ENCODE peak calls at places on chromosomes 6 and 20, in four cellular contexts. One of them, this sample, is unnamed.

GRCh38 chr6:170210651-170211403 is 80.1 kb downstream of the DLL1 start:
- DNase-seq in heart left ventricle: no peak
- DNase-seq in BJ: no peak
- DNase-seq in CD8-positive, alpha-beta T cell: no peak
- DNase-seq in this sample: no peak

GRCh38 chr6:48630511-48630910 is 519.5 kb upstream of the PTCHD4 start:
- DNase-seq in CD8-positive, alpha-beta T cell: no peak
- DNase-seq in BJ: no peak
- DNase-seq in heart left ventricle: no peak
- DNase-seq in this sample: peak; percentile 87

GRCh38 chr6:90204327-90204726 is 92.3 kb downstream of the BACH2 start:
- DNase-seq in BJ: no peak
- DNase-seq in CD8-positive, alpha-beta T cell: no peak
- DNase-seq in heart left ventricle: no peak
- DNase-seq in this sample: peak; percentile 69

GRCh38 chr20:38805502-38805957 is at the start of gene PPP1R16B:
- DNase-seq in BJ: no peak
- DNase-seq in heart left ventricle: peak; percentile 70
- DNase-seq in CD8-positive, alpha-beta T cell: peak; percentile 76
- DNase-seq in this sample: no peak

GRCh38 chr6:44771647-44772415 is 384.3 kb downstream of the CDC5L start:
- DNase-seq in heart left ventricle: no peak
- DNase-seq in BJ: no peak
- DNase-seq in CD8-positive, alpha-beta T cell: no peak
- DNase-seq in this sample: no peak

GRCh38 chr20:2596673-2597279 is 55.7 kb upstream of the NOP56 start:
- DNase-seq in BJ: no peak
- DNase-seq in CD8-positive, alpha-beta T cell: no peak
- DNase-seq in heart left ventricle: no peak
- DNase-seq in this sample: no peak

GRCh38 chr20:3276400-3277015 is 37.5 kb upstream of the SLC4A11 start:
- DNase-seq in heart left ventricle: no peak
- DNase-seq in CD8-positive, alpha-beta T cell: no peak
- DNase-seq in BJ: no peak
- DNase-seq in this sample: peak; percentile 28

GRCh38 chr6:148825492-148825891 is 78.7 kb downstream of the UST start:
- DNase-seq in CD8-positive, alpha-beta T cell: no peak
- DNase-seq in heart left ventricle: no peak
- DNase-seq in BJ: no peak
- DNase-seq in this sample: no peak

GRCh38 chr6:148617522-148617921 is 129.3 kb upstream of the UST start:
- DNase-seq in BJ: no peak
- DNase-seq in heart left ventricle: no peak
- DNase-seq in CD8-positive, alpha-beta T cell: no peak
- DNase-seq in this sample: no peak

GRCh38 chr6:90098025-90098474 is 198.6 kb downstream of the BACH2 start:
- DNase-seq in CD8-positive, alpha-beta T cell: no peak
- DNase-seq in BJ: peak; percentile 83
- DNase-seq in heart left ventricle: peak; percentile 29
- DNase-seq in this sample: peak; percentile 95

GRCh38 chr6:116217069-116217468 is 36.8 kb downstream of the TSPYL4 start:
- DNase-seq in heart left ventricle: no peak
- DNase-seq in BJ: no peak
- DNase-seq in CD8-positive, alpha-beta T cell: no peak
- DNase-seq in this sample: peak; percentile 58

GRCh38 chr6:162854734-162855191 is 127.0 kb downstream of the PACRG start:
- DNase-seq in heart left ventricle: no peak
- DNase-seq in BJ: no peak
- DNase-seq in CD8-positive, alpha-beta T cell: no peak
- DNase-seq in this sample: no peak

GRCh38 chr6:158475344-158476302 is 84.3 kb upstream of the TMEM181 start:
- DNase-seq in CD8-positive, alpha-beta T cell: no peak
- DNase-seq in heart left ventricle: peak; percentile 8
- DNase-seq in BJ: peak; percentile 57
- DNase-seq in this sample: peak; percentile 74

GRCh38 chr20:4068708-4069107 is 53.4 kb upstream of the RNF24 start:
- DNase-seq in heart left ventricle: no peak
- DNase-seq in CD8-positive, alpha-beta T cell: no peak
- DNase-seq in BJ: no peak
- DNase-seq in this sample: peak; percentile 81

GRCh38 chr20:50510706-50511401 is 671 bp downstream of the PTPN1 start:
- DNase-seq in heart left ventricle: peak; percentile 24
- DNase-seq in CD8-positive, alpha-beta T cell: no peak
- DNase-seq in BJ: no peak
- DNase-seq in this sample: no peak

GRCh38 chr6:153092082-153093013 is 38.7 kb downstream of the RGS17 start:
- DNase-seq in heart left ventricle: no peak
- DNase-seq in BJ: peak; percentile 47
- DNase-seq in CD8-positive, alpha-beta T cell: no peak
- DNase-seq in this sample: peak; percentile 93

GRCh38 chr6:912871-913663 is 220.1 kb upstream of the EXOC2 start:
- DNase-seq in CD8-positive, alpha-beta T cell: no peak
- DNase-seq in BJ: no peak
- DNase-seq in heart left ventricle: no peak
- DNase-seq in this sample: peak; percentile 49

GRCh38 chr6:142926494-142927273 is 18.3 kb downstream of the HIVEP2 start:
- DNase-seq in CD8-positive, alpha-beta T cell: peak; percentile 73
- DNase-seq in heart left ventricle: peak; percentile 93
- DNase-seq in BJ: no peak
- DNase-seq in this sample: peak; percentile 43

GRCh38 chr20:44728835-44729342 is 13.7 kb downstream of the CCN5 start:
- DNase-seq in BJ: peak; percentile 77
- DNase-seq in CD8-positive, alpha-beta T cell: no peak
- DNase-seq in heart left ventricle: peak; percentile 69
- DNase-seq in this sample: peak; percentile 90

GRCh38 chr6:52598123-52598823 is 21.4 kb upstream of the TRAM2 start:
- DNase-seq in heart left ventricle: peak; percentile 70
- DNase-seq in BJ: no peak
- DNase-seq in CD8-positive, alpha-beta T cell: no peak
- DNase-seq in this sample: peak; percentile 28
- TF ChIP-seq CTCF in heart left ventricle: peak; percentile 71
- TF ChIP-seq CTCF in BJ: peak; percentile 82
- TF ChIP-seq CTCF in CD8-positive, alpha-beta T cell: no peak
- TF ChIP-seq CTCF in this sample: peak; percentile 53

GRCh38 chr20:24620937-24621519 is 151.6 kb downstream of the SYNDIG1 start:
- DNase-seq in BJ: no peak
- DNase-seq in CD8-positive, alpha-beta T cell: no peak
- DNase-seq in heart left ventricle: no peak
- DNase-seq in this sample: no peak

GRCh38 chr20:24618739-24619138 is 149.3 kb downstream of the SYNDIG1 start:
- DNase-seq in BJ: no peak
- DNase-seq in CD8-positive, alpha-beta T cell: no peak
- DNase-seq in heart left ventricle: no peak
- DNase-seq in this sample: no peak

GRCh38 chr20:24617080-24617432 is 147.6 kb downstream of the SYNDIG1 start:
- DNase-seq in CD8-positive, alpha-beta T cell: no peak
- DNase-seq in BJ: no peak
- DNase-seq in heart left ventricle: no peak
- DNase-seq in this sample: no peak

GRCh38 chr20:24617757-24618450 is 148.5 kb downstream of the SYNDIG1 start:
- DNase-seq in heart left ventricle: no peak
- DNase-seq in BJ: no peak
- DNase-seq in CD8-positive, alpha-beta T cell: no peak
- DNase-seq in this sample: no peak

GRCh38 chr20:24619212-24619611 is 149.8 kb downstream of the SYNDIG1 start:
- DNase-seq in heart left ventricle: no peak
- DNase-seq in CD8-positive, alpha-beta T cell: no peak
- DNase-seq in BJ: no peak
- DNase-seq in this sample: no peak
- H3K27me3 ChIP-seq in heart left ventricle: no peaks in the 10 kb centered on the region
- H3K27me3 ChIP-seq in CD8-positive, alpha-beta T cell: no peaks in the 10 kb centered on the region
- H3K27me3 ChIP-seq in BJ: peaks cover 9% of the 10 kb centered on the region
- H3K27me3 ChIP-seq in this sample: no peaks in the 10 kb centered on the region

DNA sequence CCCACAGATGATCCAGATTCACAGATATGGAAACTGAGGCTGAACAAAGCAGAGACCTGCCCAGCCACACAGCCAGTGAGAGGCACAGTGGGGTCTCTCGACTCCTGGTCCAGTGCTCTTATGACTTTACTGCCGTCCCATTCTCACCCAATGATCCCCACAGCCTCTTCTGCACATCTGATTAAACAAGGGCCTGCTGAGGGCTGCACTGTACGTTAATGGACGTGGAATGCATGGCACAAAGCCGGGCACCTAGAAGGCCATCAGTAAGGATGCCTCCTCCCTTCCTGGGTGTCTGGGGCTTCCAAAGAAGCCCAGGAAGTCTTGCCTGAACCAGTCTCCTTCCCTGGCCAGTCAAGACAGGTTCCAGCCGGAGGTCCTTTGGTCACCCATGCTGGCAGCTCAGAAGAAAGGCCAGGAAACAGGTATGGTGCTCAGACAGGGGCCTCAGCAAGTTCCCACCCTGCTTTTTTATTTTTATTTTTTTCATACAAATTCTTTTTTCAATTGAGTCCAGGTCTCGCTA is 3.8 kb downstream of the TFEB start:
- DNase-seq in BJ: no peak
- DNase-seq in CD8-positive, alpha-beta T cell: no peak
- DNase-seq in heart left ventricle: no peak
- DNase-seq in this sample: peak; percentile 62
- H3K4me3 ChIP-seq in BJ: no peak overlapping the region
- H3K4me3 ChIP-seq in CD8-positive, alpha-beta T cell: no peak overlapping the region
- H3K4me3 ChIP-seq in heart left ventricle: no peak overlapping the region
- H3K4me3 ChIP-seq in this sample: no peak overlapping the region

GRCh38 chr20:7375905-7376304 is 564.4 kb downstream of the HAO1 start:
- DNase-seq in heart left ventricle: no peak
- DNase-seq in CD8-positive, alpha-beta T cell: no peak
- DNase-seq in BJ: no peak
- DNase-seq in this sample: peak; percentile 39
- TF ChIP-seq CTCF in heart left ventricle: peak; percentile 47
- TF ChIP-seq CTCF in CD8-positive, alpha-beta T cell: peak; percentile 42
- TF ChIP-seq CTCF in BJ: peak; percentile 44
- TF ChIP-seq CTCF in this sample: peak; percentile 18

GRCh38 chr20:20253744-20254330 is 114.1 kb upstream of the INSM1 start:
- DNase-seq in BJ: no peak
- DNase-seq in CD8-positive, alpha-beta T cell: no peak
- DNase-seq in heart left ventricle: no peak
- DNase-seq in this sample: no peak

GRCh38 chr20:20247234-20247633 is 120.7 kb upstream of the INSM1 start:
- DNase-seq in BJ: no peak
- DNase-seq in CD8-positive, alpha-beta T cell: no peak
- DNase-seq in heart left ventricle: no peak
- DNase-seq in this sample: no peak

GRCh38 chr20:20248620-20249200 is 119.2 kb upstream of the INSM1 start:
- DNase-seq in CD8-positive, alpha-beta T cell: no peak
- DNase-seq in heart left ventricle: no peak
- DNase-seq in BJ: no peak
- DNase-seq in this sample: no peak

GRCh38 chr20:20255104-20255503 is 112.8 kb upstream of the INSM1 start:
- DNase-seq in CD8-positive, alpha-beta T cell: no peak
- DNase-seq in heart left ventricle: no peak
- DNase-seq in BJ: no peak
- DNase-seq in this sample: no peak

GRCh38 chr20:20253039-20253743 is 114.7 kb upstream of the INSM1 start:
- DNase-seq in CD8-positive, alpha-beta T cell: no peak
- DNase-seq in BJ: no peak
- DNase-seq in heart left ventricle: no peak
- DNase-seq in this sample: no peak
- H3K27me3 ChIP-seq in CD8-positive, alpha-beta T cell: no peaks in the 10 kb centered on the region
- H3K27me3 ChIP-seq in BJ: no peaks in the 10 kb centered on the region
- H3K27me3 ChIP-seq in heart left ventricle: no peaks in the 10 kb centered on the region
- H3K27me3 ChIP-seq in this sample: no peaks in the 10 kb centered on the region

DNA sequence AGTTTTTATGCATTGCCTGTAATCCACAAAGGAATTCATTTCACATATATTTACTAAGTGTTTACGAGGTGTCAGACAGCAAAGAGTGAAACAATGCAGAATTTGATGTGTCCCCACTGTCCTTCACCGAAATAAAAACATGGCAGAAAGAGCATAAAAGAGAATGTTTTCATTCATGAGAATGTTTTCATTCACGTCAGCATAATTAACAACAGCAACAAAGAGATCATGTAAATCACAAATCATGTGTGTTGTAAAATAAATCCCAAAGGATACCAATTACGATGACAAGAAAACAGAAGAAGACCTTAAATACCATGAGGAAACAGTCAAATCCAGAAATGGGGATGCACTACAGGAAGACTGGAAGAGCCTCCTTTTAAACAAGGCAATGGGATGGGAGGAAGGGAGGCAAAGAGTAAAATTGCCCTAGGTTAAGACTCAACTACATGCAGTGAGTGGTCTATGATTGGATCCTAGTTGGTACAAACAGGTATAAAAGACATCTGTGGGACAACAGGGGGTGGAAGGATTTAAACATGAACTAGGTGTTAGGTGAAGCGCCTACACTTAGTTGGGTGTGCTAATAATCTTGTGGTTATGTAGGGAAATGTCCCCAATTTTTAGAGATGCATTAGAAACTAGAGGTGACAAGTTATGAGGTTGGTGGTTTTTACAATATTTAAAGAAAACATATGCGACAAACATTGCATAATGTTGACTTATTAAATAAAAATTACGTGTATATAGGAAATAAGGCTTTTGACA is 1.5 kb downstream of the ZSCAN31 start:
- DNase-seq in CD8-positive, alpha-beta T cell: no peak
- DNase-seq in heart left ventricle: no peak
- DNase-seq in BJ: no peak
- DNase-seq in this sample: no peak
- H3K4me3 ChIP-seq in CD8-positive, alpha-beta T cell: no peak overlapping the region
- H3K4me3 ChIP-seq in heart left ventricle: no peak overlapping the region
- H3K4me3 ChIP-seq in BJ: no peak overlapping the region
- H3K4me3 ChIP-seq in this sample: no peak overlapping the region

GRCh38 chr6:34068462-34069044 is 77.3 kb downstream of the GRM4 start:
- DNase-seq in CD8-positive, alpha-beta T cell: no peak
- DNase-seq in BJ: no peak
- DNase-seq in heart left ventricle: no peak
- DNase-seq in this sample: no peak
- TF ChIP-seq CTCF in CD8-positive, alpha-beta T cell: no peak
- TF ChIP-seq CTCF in BJ: no peak
- TF ChIP-seq CTCF in heart left ventricle: no peak
- TF ChIP-seq CTCF in this sample: no peak

GRCh38 chr20:18849131-18849530 is 35.5 kb downstream of the SCP2D1 start:
- DNase-seq in BJ: no peak
- DNase-seq in heart left ventricle: no peak
- DNase-seq in CD8-positive, alpha-beta T cell: no peak
- DNase-seq in this sample: no peak
- H3K27me3 ChIP-seq in BJ: no peaks in the 10 kb centered on the region
- H3K27me3 ChIP-seq in heart left ventricle: no peaks in the 10 kb centered on the region
- H3K27me3 ChIP-seq in CD8-positive, alpha-beta T cell: no peaks in the 10 kb centered on the region
- H3K27me3 ChIP-seq in this sample: no peaks in the 10 kb centered on the region